ENCODE peak calls at places on chromosomes 11 and 22, in seven cellular contexts. M is tibial nerve; C is GM23338; A is pancreas; T is CD8-positive, alpha-beta memory T cell; W is mesendoderm; I is mammary epithelial cell. D is an unnamed sample.

GRCh38 chr11:132186699-132187098 is 816.3 kb downstream of the NTM start:
- DNase-seq in A (no peak), W (peak; percentile 34), M (no peak), T (no peak), C (peak; percentile 70), I (no peak), D (no peak)

GRCh38 chr11:16182553-16182952 is 173.8 kb downstream of the SOX6 start:
- DNase-seq in I (no peak), M (no peak), W (no peak), A (no peak), C (no peak), T (no peak), D (no peak)

GRCh38 chr11:130668751-130669150 is 220.3 kb downstream of the ADAMTS15 start:
- DNase-seq in W (no peak), M (no peak), C (no peak), A (no peak), I (no peak), T (no peak), D (no peak)

GRCh38 chr11:2541881-2542361 is 97.1 kb downstream of the KCNQ1 start:
- DNase-seq in T (no peak), M (peak; percentile 5), C (no peak), A (no peak), I (no peak), W (no peak), D (no peak)

GRCh38 chr11:1589996-1590395 is 4.9 kb upstream of the KRTAP5-1 start:
- DNase-seq in T (no peak), C (no peak), A (no peak), M (no peak), I (no peak), W (no peak), D (no peak)

GRCh38 chr11:73233211-73233610 is 15.1 kb downstream of the P2RY2 start:
- DNase-seq in A (no peak), I (no peak), C (no peak), W (no peak), T (no peak), M (no peak), D (no peak)

GRCh38 chr11:118051611-118052461 is 25.0 kb upstream of the TMPRSS4 start:
- DNase-seq in T (peak; percentile 55), I (no peak), M (no peak), C (no peak), W (no peak), A (no peak), D (no peak)

GRCh38 chr11:73141309-73142127 is 600 bp downstream of the FCHSD2 start:
- DNase-seq in T (peak; percentile 52), I (peak; percentile 64), C (peak; percentile 80), M (peak; percentile 34), A (peak; percentile 77), W (peak; percentile 85), D (peak; percentile 77)

GRCh38 chr11:10885703-10886363 is 28.0 kb upstream of the ZBED5 start:
- DNase-seq in A (no peak), M (no peak), W (no peak), I (no peak), T (no peak), C (no peak), D (no peak)

GRCh38 chr11:88175707-88176066 is 444 bp upstream of the RAB38 start:
- DNase-seq in A (no peak), W (peak; percentile 72), T (no peak), I (no peak), M (no peak), C (peak; percentile 26), D (no peak)

GRCh38 chr11:70252844-70253243 is 17.6 kb upstream of the PPFIA1 start:
- DNase-seq in I (no peak), T (no peak), W (no peak), C (no peak), M (no peak), A (no peak), D (no peak)

GRCh38 chr22:37082251-37082650 is 27.3 kb downstream of the TMPRSS6 start:
- DNase-seq in T (no peak), I (no peak), W (no peak), M (no peak), A (no peak), C (no peak), D (no peak)

GRCh38 chr11:16933756-16934603 is 80.2 kb downstream of the PLEKHA7 start:
- DNase-seq in M (no peak), A (peak; percentile 36), T (no peak), I (no peak), C (no peak), W (peak; percentile 98), D (no peak)

GRCh38 chr11:72441647-72442267 is 7.4 kb upstream of the CLPB start:
- DNase-seq in A (no peak), W (no peak), I (no peak), M (no peak), C (no peak), T (no peak), D (no peak)

DNA sequence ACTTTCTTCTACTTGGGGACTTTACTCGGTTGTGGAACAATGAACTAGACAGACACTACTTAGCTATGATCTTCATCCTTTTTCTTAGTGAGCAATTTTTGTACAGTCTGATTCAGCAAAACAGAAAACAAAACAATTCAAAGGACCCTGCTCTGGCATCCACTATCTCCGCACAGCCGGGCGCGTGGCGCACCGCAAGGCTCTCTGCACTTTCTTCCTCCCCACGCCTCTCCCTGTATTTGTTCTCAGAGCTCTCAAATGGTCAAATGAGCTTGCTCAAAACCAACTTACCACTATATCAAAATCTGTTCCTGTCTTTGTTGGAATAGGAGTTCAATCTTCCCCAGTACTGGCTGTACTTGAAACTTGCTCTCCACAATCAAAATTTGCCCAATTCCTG is 7.4 kb downstream of the EEF1G start:
- DNase-seq in W (no peak), I (no peak), M (no peak), A (no peak), T (no peak), C (no peak), D (no peak)
- H3K27ac ChIP-seq in W (no peak overlapping the region), I (no peak overlapping the region), M (no peak overlapping the region), A (no peak overlapping the region), T (no peak overlapping the region), C (peak overlapping the region; percentile 15), D (no peak overlapping the region)

DNA sequence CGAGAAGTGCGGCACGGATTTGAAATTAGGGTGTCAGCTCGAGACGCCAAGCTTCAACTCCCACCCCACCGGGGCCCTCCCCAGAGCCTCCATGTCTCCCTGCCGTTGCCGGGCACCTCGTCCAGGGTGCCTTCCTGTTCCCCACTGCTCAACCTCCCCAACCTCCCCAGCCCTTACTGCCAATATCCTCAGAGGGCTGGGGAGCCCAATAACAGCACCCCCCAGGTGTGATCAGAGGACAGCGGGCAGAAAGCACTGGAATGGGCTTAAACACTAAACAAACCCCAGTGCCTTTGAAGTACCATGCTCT is 1336.4 kb downstream of the TBC1D22A start:
- DNase-seq in T (no peak), A (no peak), C (no peak), W (no peak), I (no peak), M (no peak), D (no peak)
- H3K27ac ChIP-seq in T (peak overlapping the region; percentile 13), A (no peak overlapping the region), C (no peak overlapping the region), W (no peak overlapping the region), I (no peak overlapping the region), M (no peak overlapping the region), D (no peak overlapping the region)

GRCh38 chr11:113106507-113106906 is 145.3 kb downstream of the NCAM1 start:
- DNase-seq in A (no peak), M (no peak), C (no peak), W (no peak), I (peak; percentile 32), T (no peak), D (no peak)
- H3K27ac ChIP-seq in A (no peak overlapping the region), M (no peak overlapping the region), C (no peak overlapping the region), W (no peak overlapping the region), I (no peak overlapping the region), T (no peak overlapping the region), D (no peak overlapping the region)

DNA sequence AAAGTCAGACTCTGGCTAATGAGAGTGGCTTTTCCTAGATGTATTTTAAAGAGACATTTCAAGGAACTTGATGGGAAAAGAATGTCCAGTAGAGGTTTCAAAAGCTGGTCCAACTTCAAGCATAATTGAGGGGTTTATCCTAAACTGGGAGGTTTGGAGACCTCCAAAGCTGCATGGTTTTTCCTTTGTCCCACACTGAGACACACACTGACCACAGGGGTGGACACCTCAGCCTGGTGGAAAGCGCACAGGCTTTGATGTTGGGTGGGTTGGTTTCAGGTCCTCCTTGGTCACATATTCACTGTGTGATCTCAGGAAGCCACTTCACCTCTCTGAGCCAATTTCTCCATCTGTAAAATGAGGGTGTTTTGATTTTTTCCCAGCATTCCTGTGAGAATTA is 4.0 kb downstream of the SPON1 start:
- DNase-seq in M (no peak), I (no peak), C (no peak), A (no peak), T (no peak), W (no peak), D (no peak)
- H3K27ac ChIP-seq in M (no peak overlapping the region), I (no peak overlapping the region), C (no peak overlapping the region), A (no peak overlapping the region), T (no peak overlapping the region), W (no peak overlapping the region), D (no peak overlapping the region)

DNA sequence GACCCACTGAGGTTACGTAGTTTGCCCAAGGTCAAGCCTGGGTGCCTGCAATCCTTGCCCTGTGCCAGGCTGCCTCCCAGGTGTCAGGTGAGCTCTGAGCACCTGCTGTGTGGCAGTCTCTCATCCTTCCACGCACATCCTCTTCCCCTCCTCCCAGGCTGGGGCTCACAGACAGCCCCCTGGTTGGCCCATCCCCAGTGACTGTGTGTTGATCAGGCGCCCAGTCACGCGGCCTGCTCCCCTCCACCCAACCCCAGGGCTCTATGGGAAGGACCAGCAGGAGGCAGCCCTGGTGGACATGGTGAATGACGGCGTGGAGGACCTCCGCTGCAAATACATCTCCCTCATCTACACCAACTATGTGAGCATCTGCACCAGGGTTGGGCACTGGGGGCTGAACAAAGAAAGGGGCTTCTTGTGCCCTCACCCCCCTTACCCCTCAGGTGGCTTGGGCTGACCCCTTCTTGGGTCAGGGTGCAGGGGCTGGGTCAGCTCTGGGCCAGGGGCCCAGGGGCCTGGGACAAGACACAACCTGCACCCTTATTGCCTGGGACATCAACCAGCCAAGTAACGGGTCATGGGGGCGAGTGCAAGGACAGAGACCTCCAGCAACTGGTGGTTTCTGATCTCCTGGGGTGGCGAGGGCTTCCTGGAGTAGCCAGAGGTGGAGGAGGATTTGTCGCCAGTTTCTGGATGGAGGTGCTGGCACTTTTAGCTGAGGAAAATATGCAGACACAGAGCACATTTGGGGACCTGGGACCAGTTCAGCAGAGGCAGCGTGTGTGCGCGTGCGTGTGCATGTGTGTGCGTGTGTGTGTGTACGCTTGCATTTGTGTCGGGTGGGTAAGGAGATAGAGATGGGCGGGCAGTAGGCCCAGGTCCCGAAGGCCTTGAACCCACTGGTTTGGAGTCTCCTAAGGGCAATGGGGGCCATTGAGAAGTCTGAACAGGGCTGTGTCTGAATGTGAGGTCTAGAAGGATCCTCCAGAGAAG is 1.6 kb downstream of the GSTP1 start:
- DNase-seq in T (no peak), I (no peak), M (no peak), W (peak; percentile 40), A (peak; percentile 58), C (no peak), D (no peak)
- H3K27ac ChIP-seq in T (peak overlapping the region; percentile 65), I (peak overlapping the region; percentile 93), M (peak overlapping the region; percentile 95), W (no peak overlapping the region), A (peak overlapping the region; percentile 93), C (peak overlapping the region; percentile 69), D (peak overlapping the region; percentile 90)